ENCODE peak calls at places on chromosomes 1 and 21, in six cellular contexts. A is left ventricle myocardium inferior, G is AG09309, D is HL-60, W is ascending aorta, Y is NB4. U is an unnamed sample.

GRCh38 chr1:204251926-204252689 is 38.3 kb upstream of the GOLT1A start:
- DNase-seq in A (no peak), G (no peak), D (no peak), W (no peak), Y (no peak), U (no peak)

GRCh38 chr21:31710586-31710985 is 21.3 kb downstream of the SCAF4 start:
- DNase-seq in A (no peak), G (peak; percentile 23), D (no peak), W (no peak), Y (no peak), U (no peak)

GRCh38 chr1:17405898-17406759 is 33.3 kb downstream of the RCC2 start:
- DNase-seq in A (peak; percentile 50), G (peak; percentile 10), D (peak; percentile 69), W (no peak), Y (peak; percentile 70), U (peak; percentile 7)

GRCh38 chr1:212188599-212189351 is 96.4 kb upstream of the PPP2R5A start:
- DNase-seq in A (no peak), G (no peak), D (peak; percentile 11), W (no peak), Y (peak; percentile 10), U (no peak)

GRCh38 chr1:226974544-226975258 is 34.6 kb downstream of the COQ8A start:
- DNase-seq in A (peak; percentile 66), G (no peak), D (no peak), W (peak; percentile 80), Y (no peak), U (no peak)

GRCh38 chr1:211285196-211285595 is 26.0 kb downstream of the RCOR3 start:
- DNase-seq in A (no peak), G (peak; percentile 24), D (no peak), W (no peak), Y (no peak), U (no peak)

GRCh38 chr1:43267818-43268425 is 1.9 kb upstream of the TMEM125 start:
- DNase-seq in A (no peak), G (no peak), D (no peak), W (peak; percentile 16), Y (no peak), U (no peak)

GRCh38 chr1:94805912-94806311 is 14.2 kb upstream of the SLC44A3 start:
- DNase-seq in A (no peak), G (no peak), D (peak; percentile 58), W (no peak), Y (peak; percentile 76), U (no peak)

GRCh38 chr1:115595279-115596079 is 46.3 kb upstream of the VANGL1 start:
- DNase-seq in A (peak; percentile 91), G (peak; percentile 90), D (peak; percentile 67), W (peak; percentile 92), Y (peak; percentile 82), U (peak; percentile 90)

GRCh38 chr21:42533306-42533962 is 19.8 kb downstream of the SLC37A1 start:
- DNase-seq in A (no peak), G (no peak), D (no peak), W (peak; percentile 60), Y (no peak), U (no peak)

GRCh38 chr1:58136502-58136901 is 410.0 kb downstream of the OMA1 start:
- DNase-seq in A (no peak), G (no peak), D (no peak), W (no peak), Y (no peak), U (no peak)

GRCh38 chr1:84757301-84757700 is 67.0 kb upstream of the SSX2IP start:
- DNase-seq in A (no peak), G (no peak), D (no peak), W (no peak), Y (no peak), U (no peak)

GRCh38 chr1:113930499-113931161 is 1.5 kb downstream of the HIPK1 start:
- DNase-seq in A (no peak), G (no peak), D (peak; percentile 85), W (peak; percentile 75), Y (peak; percentile 82), U (no peak)

GRCh38 chr1:162954824-162955223 is 93.8 kb upstream of the CCDC190 start:
- DNase-seq in A (no peak), G (no peak), D (no peak), W (no peak), Y (peak; percentile 2), U (no peak)

GRCh38 chr1:46166521-46167462 is 8.1 kb upstream of the TSPAN1 start:
- DNase-seq in A (peak; percentile 68), G (no peak), D (peak; percentile 39), W (peak; percentile 73), Y (peak; percentile 33), U (no peak)

GRCh38 chr1:183918589-183918988 is 113.7 kb downstream of the RGL1 start:
- DNase-seq in A (no peak), G (no peak), D (no peak), W (no peak), Y (no peak), U (no peak)

GRCh38 chr1:215375386-215375785 is 191.7 kb upstream of the KCTD3 start:
- DNase-seq in A (no peak), G (no peak), D (no peak), W (no peak), Y (no peak), U (no peak)

GRCh38 chr1:25220666-25221065 is 11.6 kb downstream of the SYF2 start:
- DNase-seq in A (no peak), G (no peak), D (no peak), W (peak; percentile 52), Y (no peak), U (no peak)

GRCh38 chr1:238517710-238518109 is 627.0 kb upstream of the ZP4 start:
- DNase-seq in A (no peak), G (no peak), D (no peak), W (no peak), Y (no peak), U (no peak)

GRCh38 chr21:18899261-18899660 is 495.7 kb upstream of the TMPRSS15 start:
- DNase-seq in A (no peak), G (no peak), D (no peak), W (no peak), Y (no peak), U (no peak)

GRCh38 chr1:113103048-113103447 is 30.1 kb downstream of the LRIG2 start:
- DNase-seq in A (no peak), G (no peak), D (no peak), W (no peak), Y (no peak), U (no peak)

GRCh38 chr1:48547521-48547920 is 75.5 kb upstream of the SPATA6 start:
- DNase-seq in A (no peak), G (no peak), D (no peak), W (no peak), Y (no peak), U (no peak)

GRCh38 chr1:240092301-240093119 is 827 bp downstream of the FMN2 start:
- DNase-seq in A (no peak), G (no peak), D (no peak), W (no peak), Y (no peak), U (no peak)

GRCh38 chr1:222788328-222789156 is 26.3 kb upstream of the DISP1 start:
- DNase-seq in A (no peak), G (no peak), D (no peak), W (no peak), Y (no peak), U (no peak)

GRCh38 chr1:206442101-206442500 is 28.2 kb upstream of the IKBKE start:
- DNase-seq in A (no peak), G (no peak), D (no peak), W (no peak), Y (no peak), U (no peak)

GRCh38 chr1:56081151-56081550 is 498.2 kb downstream of the PLPP3 start:
- DNase-seq in A (peak; percentile 47), G (no peak), D (no peak), W (no peak), Y (no peak), U (peak; percentile 69)

GRCh38 chr1:6275826-6276764 is 15.2 kb upstream of the GPR153 start:
- DNase-seq in A (peak; percentile 72), G (peak; percentile 48), D (no peak), W (peak; percentile 79), Y (no peak), U (peak; percentile 72)

GRCh38 chr1:60277269-60277668 is 203.7 kb upstream of the C1orf87 start:
- DNase-seq in A (no peak), G (no peak), D (no peak), W (no peak), Y (no peak), U (no peak)

GRCh38 chr21:43658769-43659135 is 536 bp downstream of the HSF2BP start:
- DNase-seq in A (peak; percentile 30), G (no peak), D (no peak), W (peak; percentile 65), Y (no peak), U (no peak)
- H3K4me3 ChIP-seq in A (peak overlapping the region; percentile 99), G (no peak overlapping the region), D (no peak overlapping the region), W (peak overlapping the region; percentile 90), Y (no peak overlapping the region), U (no peak overlapping the region)

GRCh38 chr1:167631386-167631941 is 1.4 kb downstream of the RCSD1 start:
- DNase-seq in A (no peak), G (no peak), D (no peak), W (no peak), Y (no peak), U (no peak)

GRCh38 chr1:167633258-167633944 is 3.4 kb downstream of the RCSD1 start:
- DNase-seq in A (no peak), G (no peak), D (no peak), W (no peak), Y (no peak), U (no peak)

GRCh38 chr1:167629681-167630567 is at the start of gene RCSD1:
- DNase-seq in A (peak; percentile 58), G (no peak), D (peak; percentile 75), W (no peak), Y (peak; percentile 86), U (no peak)

GRCh38 chr1:167630568-167631385 is 745 bp downstream of the RCSD1 start:
- DNase-seq in A (no peak), G (no peak), D (no peak), W (no peak), Y (peak; percentile 53), U (no peak)

DNA sequence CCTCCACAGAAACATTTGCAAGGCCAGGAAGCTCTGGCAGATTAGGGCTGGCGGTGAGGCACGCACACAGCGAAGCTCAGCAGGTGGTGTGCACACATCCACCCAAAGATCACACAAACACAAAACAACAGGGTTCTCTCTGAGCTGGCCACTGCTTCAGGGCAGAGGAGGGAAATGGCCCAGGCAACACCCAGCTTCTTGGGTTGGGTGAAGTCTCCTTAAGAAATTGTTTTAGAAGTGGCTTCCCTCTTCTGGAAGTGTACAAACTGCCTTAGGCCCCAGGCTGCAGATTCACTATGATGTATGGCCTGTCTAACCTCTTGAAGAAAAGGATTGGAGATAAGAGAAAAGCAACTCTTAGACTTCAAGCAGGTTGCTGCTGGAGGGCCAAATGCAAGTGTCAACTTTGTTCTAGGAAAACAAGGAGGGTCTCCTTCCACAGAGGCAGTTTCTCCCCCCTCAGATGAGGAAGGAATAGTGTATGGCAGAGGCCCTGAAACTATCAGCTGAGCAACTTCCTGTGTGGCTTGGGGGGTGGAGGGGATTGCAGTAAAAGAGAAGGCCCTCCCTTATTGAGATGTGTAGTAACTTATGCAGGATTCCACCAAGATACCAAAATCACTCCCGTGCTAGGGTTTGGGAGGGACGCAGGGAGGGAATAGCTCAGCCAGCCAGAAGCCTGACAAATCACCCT is 2.1 kb downstream of the RCSD1 start:
- DNase-seq in A (no peak), G (no peak), D (peak; percentile 91), W (no peak), Y (peak; percentile 89), U (no peak)
- H3K4me3 ChIP-seq in A (peak overlapping the region; percentile 88), G (no peak overlapping the region), D (peak overlapping the region; percentile 65), W (peak overlapping the region; percentile 89), Y (peak overlapping the region; percentile 90), U (no peak overlapping the region)

GRCh38 chr1:150604226-150604588 is 24.8 kb upstream of the MCL1 start:
- DNase-seq in A (no peak), G (no peak), D (no peak), W (no peak), Y (no peak), U (no peak)
- H3K4me3 ChIP-seq in A (no peak overlapping the region), G (no peak overlapping the region), D (no peak overlapping the region), W (no peak overlapping the region), Y (no peak overlapping the region), U (no peak overlapping the region)

GRCh38 chr1:26986658-26987057 is 6.8 kb upstream of the TRNP1 start:
- DNase-seq in A (no peak), G (no peak), D (no peak), W (no peak), Y (no peak), U (no peak)
- H3K4me3 ChIP-seq in A (no peak overlapping the region), G (no peak overlapping the region), D (no peak overlapping the region), W (no peak overlapping the region), Y (no peak overlapping the region), U (no peak overlapping the region)

U was measured in skeletal muscle cell.